ENCODE peak calls at places on chromosome 19, in eight cellular contexts. D is MCF 10A; K is A549; V is mesothelial cell of epicardium; Q is cardiac muscle cell; G is tibial nerve; W is cardiac fibroblast; U is CD4-positive, alpha-beta T cell. E is an unnamed sample.

GRCh38 chr19:28424041-28424440 is 788.9 kb downstream of the UQCRFS1 start:
- DNase-seq in D (no peak), K (no peak), V (no peak), Q (no peak), G (no peak), W (no peak), U (no peak), E (no peak)

GRCh38 chr19:51093066-51093465 is 10.4 kb upstream of the KLK14 start:
- DNase-seq in D (no peak), K (no peak), V (no peak), Q (no peak), G (no peak), W (no peak), U (no peak), E (no peak)

GRCh38 chr19:23071087-23071511 is 45.7 kb upstream of the ZNF730 start:
- DNase-seq in D (no peak), K (no peak), V (no peak), Q (peak; percentile 35), G (no peak), W (peak; percentile 16), U (no peak), E (no peak)

GRCh38 chr19:15432018-15432494 is 13.3 kb upstream of the AKAP8L start:
- DNase-seq in D (no peak), K (peak; percentile 21), V (no peak), Q (peak; percentile 8), G (no peak), W (peak; percentile 6), U (no peak), E (no peak)

GRCh38 chr19:48539503-48540096 is 12.4 kb upstream of the SULT2B1 start:
- DNase-seq in D (peak; percentile 58), K (peak; percentile 69), V (peak; percentile 57), Q (peak; percentile 65), G (peak; percentile 12), W (peak; percentile 67), U (no peak), E (no peak)

GRCh38 chr19:9189538-9189937 is 10.8 kb downstream of the OR7D2 start:
- DNase-seq in D (no peak), K (no peak), V (no peak), Q (no peak), G (no peak), W (no peak), U (no peak), E (no peak)

GRCh38 chr19:3604987-3605343 is 1.7 kb downstream of the TBXA2R start:
- DNase-seq in D (no peak), K (no peak), V (no peak), Q (no peak), G (no peak), W (no peak), U (peak; percentile 21), E (no peak)

GRCh38 chr19:14770136-14770535 is 8.2 kb downstream of the ADGRE2 start:
- DNase-seq in D (no peak), K (no peak), V (no peak), Q (no peak), G (no peak), W (no peak), U (no peak), E (no peak)

GRCh38 chr19:2254052-2254872 is 2.0 kb downstream of the JSRP1 start:
- DNase-seq in D (no peak), K (no peak), V (peak; percentile 79), Q (peak; percentile 59), G (no peak), W (peak; percentile 51), U (no peak), E (peak; percentile 66)

GRCh38 chr19:33758541-33759013 is 38.1 kb upstream of the KCTD15 start:
- DNase-seq in D (peak; percentile 10), K (no peak), V (no peak), Q (no peak), G (no peak), W (no peak), U (no peak), E (no peak)

GRCh38 chr19:53903055-53903680 is 5.9 kb upstream of the CACNG7 start:
- DNase-seq in D (peak; percentile 69), K (no peak), V (peak; percentile 57), Q (peak; percentile 56), G (no peak), W (peak; percentile 48), U (no peak), E (peak; percentile 60)

GRCh38 chr19:45528744-45529453 is 21.6 kb downstream of the VASP start:
- DNase-seq in D (peak; percentile 29), K (no peak), V (peak; percentile 55), Q (peak; percentile 43), G (no peak), W (peak; percentile 23), U (no peak), E (peak; percentile 49)

GRCh38 chr19:30450101-30450500 is 77.9 kb downstream of the ZNF536 start:
- DNase-seq in D (no peak), K (no peak), V (peak; percentile 37), Q (peak; percentile 45), G (no peak), W (peak; percentile 29), U (no peak), E (no peak)

GRCh38 chr19:32189956-32190706 is 155.3 kb upstream of the ZNF507 start:
- DNase-seq in D (no peak), K (no peak), V (peak; percentile 13), Q (no peak), G (no peak), W (no peak), U (no peak), E (no peak)
- TF ChIP-seq CTCF in D (no peak), K (no peak), V (no peak), Q (no peak), G (no peak), W (no peak), U (no peak), E (no peak)

GRCh38 chr19:7635670-7636069 is 1.2 kb upstream of the STXBP2 start:
- DNase-seq in D (no peak), K (no peak), V (no peak), Q (no peak), G (no peak), W (no peak), U (no peak), E (no peak)

GRCh38 chr19:7637374-7638256 is 705 bp downstream of the STXBP2 start:
- DNase-seq in D (peak; percentile 13), K (peak; percentile 25), V (no peak), Q (peak; percentile 57), G (no peak), W (peak; percentile 29), U (no peak), E (no peak)

GRCh38 chr19:7638802-7639465 is 2.0 kb downstream of the STXBP2 start:
- DNase-seq in D (no peak), K (no peak), V (no peak), Q (no peak), G (no peak), W (no peak), U (no peak), E (no peak)

GRCh38 chr19:7636317-7636690 is 606 bp upstream of the STXBP2 start:
- DNase-seq in D (no peak), K (no peak), V (no peak), Q (no peak), G (no peak), W (no peak), U (no peak), E (no peak)

DNA sequence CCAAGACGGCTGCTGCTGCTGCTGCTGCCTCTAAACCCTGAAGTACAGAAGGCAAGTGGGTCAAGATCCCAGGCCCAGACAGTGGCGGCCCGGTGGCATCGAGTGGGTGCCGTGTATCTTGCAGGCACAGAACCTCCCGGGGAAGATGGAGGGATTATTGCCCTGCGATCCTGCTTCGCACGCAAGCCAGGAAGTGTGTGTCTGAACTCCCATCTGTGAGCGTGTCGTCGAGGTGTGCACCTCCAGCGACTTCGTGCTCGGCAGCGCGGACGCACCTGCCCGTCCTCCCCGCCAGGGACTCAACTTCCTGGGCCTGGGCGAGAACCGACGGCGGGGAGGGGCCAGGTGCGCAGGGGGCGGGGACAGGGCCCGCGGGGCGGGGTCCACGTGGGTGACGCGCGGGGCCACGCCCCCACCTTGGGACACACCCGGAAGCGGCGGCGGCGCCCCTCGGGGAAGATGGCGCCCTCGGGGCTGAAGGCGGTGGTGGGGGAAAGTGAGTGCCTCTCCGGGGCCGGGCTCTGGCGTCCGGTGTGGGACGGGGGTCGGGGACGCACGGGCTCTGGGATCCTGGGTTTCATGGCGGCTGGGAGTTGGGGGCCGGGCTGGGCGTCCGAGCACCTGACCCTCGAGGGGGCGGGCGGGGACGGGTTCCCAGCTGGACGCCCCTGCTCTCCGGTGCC is at the start of gene STXBP2:
- DNase-seq in D (peak; percentile 80), K (peak; percentile 77), V (peak; percentile 85), Q (peak; percentile 65), G (peak; percentile 37), W (peak; percentile 46), U (peak; percentile 92), E (peak; percentile 85)
- TF ChIP-seq CTCF in D (no peak), K (no peak), V (peak; percentile 8), Q (no peak), G (no peak), W (no peak), U (no peak), E (peak; percentile 38)

GRCh38 chr19:18419195-18419698 is at the start of gene SSBP4:
- DNase-seq in D (peak; percentile 80), K (no peak), V (peak; percentile 77), Q (peak; percentile 90), G (peak; percentile 66), W (peak; percentile 89), U (peak; percentile 53), E (peak; percentile 73)
- TF ChIP-seq CTCF in D (peak; percentile 51), K (peak; percentile 32), V (no peak), Q (no peak), G (no peak), W (no peak), U (no peak), E (peak; percentile 63)

DNA sequence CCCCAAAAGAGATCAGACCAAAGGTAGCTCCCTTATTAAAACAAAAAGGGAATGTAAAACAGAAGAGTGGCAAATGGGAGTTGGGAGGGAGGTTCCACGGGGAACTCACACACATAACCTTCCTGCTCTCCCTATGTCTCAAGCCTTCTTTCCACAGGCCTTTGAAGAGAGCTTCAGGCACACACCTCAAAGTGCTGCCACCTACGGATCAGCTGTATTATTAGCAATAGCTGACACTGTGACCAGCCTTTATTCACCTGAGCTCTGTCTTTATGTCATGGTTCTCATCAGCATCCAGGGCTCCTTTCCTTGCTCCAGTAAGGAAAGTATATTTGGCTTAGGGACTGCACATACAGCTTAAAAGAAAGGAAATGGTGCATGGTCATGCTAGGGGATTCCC is 11.3 kb downstream of the ZNF571 start:
- DNase-seq in D (no peak), K (no peak), V (no peak), Q (no peak), G (no peak), W (no peak), U (no peak), E (no peak)
- TF ChIP-seq CTCF in D (no peak), K (no peak), V (no peak), Q (no peak), G (no peak), W (no peak), U (no peak), E (no peak)

E was measured in progenitor cell of endocrine pancreas.